ENCODE peak calls at places on chromosome 22, in eight cellular contexts. M, L, C, O, T, W, P and Z are unnamed samples.

GRCh38 chr22:50274311-50274710 is 4.1 kb upstream of the MAPK11 start:
- DNase-seq in L (peak), T (no peak), P (no peak), C (peak), W (no peak), O (peak), M (peak), Z (peak)

GRCh38 chr22:24043957-24044356 is 32.9 kb downstream of the CABIN1 start:
- DNase-seq in C (no peak), M (no peak), L (no peak), T (no peak), W (no peak), O (no peak), P (no peak), Z (no peak)

GRCh38 chr22:36562261-36562835 is 33.4 kb upstream of the EIF3D start:
- DNase-seq in T (no peak), P (no peak), M (peak), C (no peak), O (peak), W (no peak), L (peak), Z (no peak)

GRCh38 chr22:38452373-38453064 is 2.5 kb downstream of the KCNJ4 start:
- DNase-seq in M (no peak), T (no peak), P (no peak), O (peak), W (no peak), L (no peak), C (no peak), Z (no peak)

GRCh38 chr22:40995821-40996220 is 44.6 kb downstream of the RBX1 start:
- DNase-seq in O (no peak), W (no peak), M (no peak), L (no peak), T (no peak), P (no peak), C (no peak), Z (no peak)

GRCh38 chr22:25223269-25223850 is 3.9 kb downstream of the CRYBB2 start:
- DNase-seq in L (no peak), O (no peak), T (no peak), M (no peak), P (no peak), W (no peak), C (no peak), Z (peak)

GRCh38 chr22:37274380-37274862 is 7.9 kb upstream of the CYTH4 start:
- DNase-seq in W (no peak), L (no peak), C (no peak), M (no peak), O (no peak), T (no peak), P (no peak), Z (no peak)

GRCh38 chr22:46491936-46492335 is 45.5 kb downstream of the CELSR1 start:
- DNase-seq in P (no peak), O (peak), C (peak), L (no peak), T (no peak), W (no peak), M (no peak), Z (no peak)

GRCh38 chr22:32801436-32802290 is at the start of gene TIMP3:
- DNase-seq in P (no peak), L (peak), W (peak), T (no peak), O (peak), C (peak), M (no peak), Z (no peak)

GRCh38 chr22:22748297-22748743 is 103.9 kb downstream of the GGTLC2 start:
- DNase-seq in O (peak), M (no peak), T (no peak), L (peak), C (peak), P (no peak), W (peak), Z (peak)

GRCh38 chr22:44329179-44329796 is 16.5 kb upstream of the SHISAL1 start:
- DNase-seq in W (no peak), T (peak), C (no peak), L (no peak), O (peak), P (no peak), M (no peak), Z (no peak)

GRCh38 chr22:44332946-44333345 is 20.2 kb upstream of the SHISAL1 start:
- DNase-seq in W (no peak), M (no peak), T (no peak), O (no peak), P (no peak), L (no peak), C (no peak), Z (no peak)

GRCh38 chr22:44331881-44332714 is 19.3 kb upstream of the SHISAL1 start:
- DNase-seq in L (no peak), C (peak), P (no peak), O (peak), T (no peak), W (no peak), M (peak), Z (no peak)

GRCh38 chr22:44330188-44330726 is 17.5 kb upstream of the SHISAL1 start:
- DNase-seq in P (no peak), M (no peak), O (no peak), L (no peak), W (no peak), T (no peak), C (no peak), Z (no peak)

GRCh38 chr22:44330727-44331660 is 18.2 kb upstream of the SHISAL1 start:
- DNase-seq in T (no peak), M (no peak), L (no peak), W (peak), P (no peak), O (no peak), C (peak), Z (no peak)
- TF ChIP-seq RAD21 in T (no peak), M (no peak), L (no peak), W (no peak), P (no peak), O (no peak), C (no peak), Z (no peak)

DNA sequence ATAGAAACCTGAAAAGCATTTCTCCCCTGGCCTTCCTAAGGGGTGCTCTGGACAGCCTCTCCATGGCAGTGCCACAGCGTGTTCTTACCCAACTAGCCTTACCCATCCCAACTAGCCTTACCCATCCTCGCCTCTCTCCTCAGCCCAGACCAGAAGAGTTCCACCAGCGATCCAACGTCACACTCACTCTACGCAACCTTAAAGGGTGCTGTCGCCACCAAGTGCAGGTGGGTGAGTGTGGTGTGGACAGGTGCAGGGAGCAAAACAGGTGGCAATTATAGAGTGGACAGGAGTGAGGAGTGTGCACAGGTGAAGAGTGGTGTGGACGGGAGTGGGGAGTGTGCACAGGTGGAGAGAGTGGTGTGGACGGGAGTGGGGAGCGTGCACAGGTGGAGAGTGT is 17.8 kb downstream of the TMEM121B start:
- DNase-seq in W (no peak), M (no peak), T (no peak), C (no peak), O (no peak), L (no peak), P (no peak), Z (no peak)
- TF ChIP-seq RAD21 in W (no peak), M (no peak), T (no peak), C (no peak), O (no peak), L (no peak), P (no peak), Z (no peak)

DNA sequence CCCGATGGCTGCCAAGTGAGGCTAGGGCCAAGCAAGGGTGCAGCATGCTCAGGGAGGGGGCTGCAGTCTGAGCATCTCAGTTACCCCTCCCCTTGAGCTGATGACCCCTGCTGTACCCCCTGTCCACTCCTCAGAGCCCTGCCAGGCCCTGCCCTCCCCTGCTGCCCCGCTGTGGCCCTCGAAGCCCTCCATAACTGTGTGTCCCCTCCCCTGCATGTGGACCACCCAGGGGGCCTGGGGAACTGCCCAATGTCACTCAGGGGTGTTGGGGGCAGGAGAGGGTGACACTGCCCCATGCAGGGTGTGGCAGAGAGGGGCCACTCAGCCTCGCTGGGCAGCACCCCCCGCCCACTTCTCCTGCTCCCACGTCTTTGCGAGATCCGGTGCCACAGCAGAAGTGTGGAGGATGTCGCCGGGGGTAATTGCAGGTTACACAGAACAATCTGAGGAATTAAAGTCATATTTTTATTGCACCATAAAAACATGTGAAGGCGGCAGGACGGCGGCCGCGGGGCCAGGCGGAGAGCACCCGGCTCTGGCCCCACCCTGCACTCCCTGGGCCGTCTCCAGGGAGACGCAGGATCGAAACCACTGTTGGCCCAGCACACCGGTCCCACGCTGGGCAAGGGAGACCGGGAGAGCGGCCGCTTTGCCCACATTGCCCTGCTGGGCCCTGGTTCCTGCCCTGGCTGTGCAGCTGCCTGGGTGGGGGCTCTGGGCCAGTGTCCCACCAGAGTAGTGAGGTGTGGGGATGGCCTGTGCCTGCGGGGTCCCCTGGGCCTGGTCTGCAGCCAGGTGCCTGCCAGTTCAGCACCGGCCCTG is 18.7 kb upstream of the GNB1L start:
- DNase-seq in M (no peak), P (no peak), W (no peak), L (no peak), C (peak), T (no peak), O (no peak), Z (no peak)
- TF ChIP-seq RAD21 in M (no peak), P (no peak), W (no peak), L (no peak), C (no peak), T (no peak), O (no peak), Z (no peak)

DNA sequence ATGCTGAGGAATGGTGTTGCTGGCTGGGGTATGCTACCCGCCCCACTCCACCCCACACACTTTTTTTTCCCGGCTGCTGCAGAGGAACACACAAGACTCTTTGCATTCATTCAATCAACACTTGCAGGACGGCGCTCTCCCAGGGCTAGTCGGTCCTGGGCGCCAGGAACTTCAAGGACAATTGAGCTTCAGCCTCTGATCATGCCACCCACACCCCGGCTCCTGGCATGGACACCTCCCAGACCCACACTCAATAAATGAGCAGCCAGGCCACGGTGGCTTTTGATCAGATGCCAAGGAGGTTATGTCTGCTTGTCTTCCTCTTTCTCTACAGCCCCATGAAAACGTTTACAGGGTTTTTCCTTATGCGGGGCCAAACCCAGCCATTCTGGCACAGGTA is 19.8 kb downstream of the TPST2 start:
- DNase-seq in P (no peak), C (no peak), W (no peak), T (no peak), O (no peak), L (no peak), M (no peak), Z (no peak)
- TF ChIP-seq RAD21 in P (no peak), C (no peak), W (no peak), T (no peak), O (no peak), L (no peak), M (no peak), Z (no peak)

GRCh38 chr22:45265546-45265945 is 19.2 kb upstream of the UPK3A start:
- DNase-seq in L (no peak), T (no peak), P (no peak), O (no peak), W (no peak), C (no peak), M (no peak), Z (no peak)

GRCh38 chr22:45262195-45262930 is 21.7 kb upstream of the KIAA0930 start:
- DNase-seq in T (no peak), L (no peak), M (no peak), O (no peak), C (no peak), W (no peak), P (no peak), Z (no peak)

GRCh38 chr22:45261407-45262088 is 20.9 kb upstream of the KIAA0930 start:
- DNase-seq in O (no peak), C (no peak), M (no peak), W (no peak), T (no peak), L (no peak), P (no peak), Z (no peak)

GRCh38 chr22:45262931-45263789 is 21.6 kb upstream of the UPK3A start:
- DNase-seq in O (no peak), M (no peak), C (no peak), T (peak), P (no peak), L (no peak), W (no peak), Z (no peak)

DNA sequence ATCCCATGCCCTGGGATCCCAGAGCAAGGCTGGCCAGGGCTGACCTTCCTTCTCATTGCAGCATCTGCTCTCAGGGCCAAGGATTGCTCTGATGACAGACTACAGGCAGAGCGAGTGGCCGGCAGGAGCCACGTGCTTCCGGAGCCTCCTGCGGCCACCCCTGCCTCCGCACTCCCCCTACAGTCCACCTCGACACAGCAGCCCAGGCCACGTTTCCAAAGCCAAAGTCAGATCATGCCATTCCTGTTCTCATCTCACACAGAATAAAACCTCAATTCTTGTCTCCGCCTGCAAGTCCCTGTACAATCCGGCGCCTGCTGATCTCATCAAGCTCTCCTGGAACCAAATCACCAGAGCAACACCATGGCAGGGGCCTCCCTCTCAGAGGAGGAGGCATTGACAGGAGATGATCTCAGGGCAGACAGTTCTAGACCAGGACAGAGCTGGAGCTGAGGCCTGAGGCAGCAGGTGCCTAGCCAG is 20.9 kb upstream of the UPK3A start:
- DNase-seq in C (peak), T (no peak), W (peak), M (peak), O (peak), P (peak), L (peak), Z (peak)
- TF ChIP-seq RAD21 in C (peak), T (peak), W (peak), M (peak), O (peak), P (peak), L (peak), Z (peak)